ENCODE peak calls at places on chromosomes 2 and 18, in eight cellular contexts. One of them, this sample, is unnamed.

GRCh38 chr2:227474406-227474805 is 2.5 kb downstream of the AGFG1 start:
- DNase-seq in pancreas: no peak
- DNase-seq in heart left ventricle: no peak
- DNase-seq in HL-60: no peak
- DNase-seq in astrocyte: no peak
- DNase-seq in GM23338: no peak
- DNase-seq in A549: no peak
- DNase-seq in CD8-positive, alpha-beta T cell: no peak
- DNase-seq in this sample: no peak

GRCh38 chr2:191739194-191739593 is 61.3 kb downstream of the NABP1 start:
- DNase-seq in heart left ventricle: no peak
- DNase-seq in HL-60: no peak
- DNase-seq in GM23338: no peak
- DNase-seq in A549: no peak
- DNase-seq in astrocyte: no peak
- DNase-seq in pancreas: no peak
- DNase-seq in CD8-positive, alpha-beta T cell: no peak
- DNase-seq in this sample: no peak

GRCh38 chr18:59900222-59901128 is 679 bp downstream of the PMAIP1 start:
- DNase-seq in A549: peak; percentile 63
- DNase-seq in CD8-positive, alpha-beta T cell: peak; percentile 54
- DNase-seq in pancreas: peak; percentile 31
- DNase-seq in heart left ventricle: no peak
- DNase-seq in HL-60: no peak
- DNase-seq in GM23338: peak; percentile 85
- DNase-seq in astrocyte: peak; percentile 75
- DNase-seq in this sample: no peak

GRCh38 chr2:125721072-125721721 is 934.8 kb upstream of the GYPC start:
- DNase-seq in astrocyte: no peak
- DNase-seq in pancreas: no peak
- DNase-seq in GM23338: no peak
- DNase-seq in CD8-positive, alpha-beta T cell: no peak
- DNase-seq in HL-60: no peak
- DNase-seq in A549: no peak
- DNase-seq in heart left ventricle: no peak
- DNase-seq in this sample: no peak

GRCh38 chr2:100417745-100418090 is 250 bp upstream of the CHST10 start:
- DNase-seq in HL-60: no peak
- DNase-seq in heart left ventricle: no peak
- DNase-seq in astrocyte: no peak
- DNase-seq in A549: no peak
- DNase-seq in pancreas: no peak
- DNase-seq in CD8-positive, alpha-beta T cell: no peak
- DNase-seq in GM23338: no peak
- DNase-seq in this sample: peak; percentile 38

GRCh38 chr2:210899131-210899530 is 342.7 kb downstream of the CPS1 start:
- DNase-seq in GM23338: no peak
- DNase-seq in pancreas: no peak
- DNase-seq in HL-60: no peak
- DNase-seq in CD8-positive, alpha-beta T cell: no peak
- DNase-seq in A549: peak; percentile 1
- DNase-seq in heart left ventricle: no peak
- DNase-seq in astrocyte: peak; percentile 26
- DNase-seq in this sample: no peak

GRCh38 chr2:193943406-193943960 is 1713.5 kb upstream of the SLC39A10 start:
- DNase-seq in HL-60: no peak
- DNase-seq in pancreas: no peak
- DNase-seq in GM23338: no peak
- DNase-seq in heart left ventricle: no peak
- DNase-seq in A549: no peak
- DNase-seq in astrocyte: no peak
- DNase-seq in CD8-positive, alpha-beta T cell: no peak
- DNase-seq in this sample: no peak

GRCh38 chr2:9392895-9393757 is 30.2 kb downstream of the ITGB1BP1 start:
- DNase-seq in pancreas: no peak
- DNase-seq in heart left ventricle: peak; percentile 63
- DNase-seq in astrocyte: no peak
- DNase-seq in A549: no peak
- DNase-seq in HL-60: no peak
- DNase-seq in CD8-positive, alpha-beta T cell: no peak
- DNase-seq in GM23338: peak; percentile 45
- DNase-seq in this sample: peak; percentile 69

GRCh38 chr2:99598435-99598834 is 108.6 kb upstream of the REV1 start:
- DNase-seq in A549: no peak
- DNase-seq in heart left ventricle: no peak
- DNase-seq in pancreas: no peak
- DNase-seq in astrocyte: no peak
- DNase-seq in GM23338: peak; percentile 74
- DNase-seq in HL-60: no peak
- DNase-seq in CD8-positive, alpha-beta T cell: no peak
- DNase-seq in this sample: no peak

GRCh38 chr2:102224824-102225739 is 38.3 kb downstream of the IL1RL2 start:
- DNase-seq in pancreas: no peak
- DNase-seq in A549: peak; percentile 16
- DNase-seq in GM23338: no peak
- DNase-seq in CD8-positive, alpha-beta T cell: no peak
- DNase-seq in heart left ventricle: no peak
- DNase-seq in astrocyte: no peak
- DNase-seq in HL-60: no peak
- DNase-seq in this sample: no peak

GRCh38 chr2:201608021-201608420 is 35.3 kb downstream of the TMEM237 start:
- DNase-seq in CD8-positive, alpha-beta T cell: no peak
- DNase-seq in heart left ventricle: no peak
- DNase-seq in GM23338: no peak
- DNase-seq in astrocyte: no peak
- DNase-seq in pancreas: no peak
- DNase-seq in HL-60: no peak
- DNase-seq in A549: no peak
- DNase-seq in this sample: no peak

GRCh38 chr2:240820014-240820606 is at the start of gene KIF1A:
- DNase-seq in GM23338: peak; percentile 88
- DNase-seq in A549: no peak
- DNase-seq in astrocyte: no peak
- DNase-seq in HL-60: no peak
- DNase-seq in CD8-positive, alpha-beta T cell: no peak
- DNase-seq in pancreas: peak; percentile 75
- DNase-seq in heart left ventricle: peak; percentile 25
- DNase-seq in this sample: no peak

GRCh38 chr2:233817995-233818638 is 36.2 kb downstream of the HJURP start:
- DNase-seq in A549: no peak
- DNase-seq in HL-60: no peak
- DNase-seq in CD8-positive, alpha-beta T cell: no peak
- DNase-seq in pancreas: no peak
- DNase-seq in GM23338: no peak
- DNase-seq in astrocyte: no peak
- DNase-seq in heart left ventricle: no peak
- DNase-seq in this sample: no peak
- H3K4me3 ChIP-seq in A549: no peak overlapping the region
- H3K4me3 ChIP-seq in HL-60: no peak overlapping the region
- H3K4me3 ChIP-seq in CD8-positive, alpha-beta T cell: no peak overlapping the region
- H3K4me3 ChIP-seq in pancreas: no peak overlapping the region
- H3K4me3 ChIP-seq in GM23338: no peak overlapping the region
- H3K4me3 ChIP-seq in astrocyte: no peak overlapping the region
- H3K4me3 ChIP-seq in heart left ventricle: no peak overlapping the region
- H3K4me3 ChIP-seq in this sample: no peak overlapping the region

DNA sequence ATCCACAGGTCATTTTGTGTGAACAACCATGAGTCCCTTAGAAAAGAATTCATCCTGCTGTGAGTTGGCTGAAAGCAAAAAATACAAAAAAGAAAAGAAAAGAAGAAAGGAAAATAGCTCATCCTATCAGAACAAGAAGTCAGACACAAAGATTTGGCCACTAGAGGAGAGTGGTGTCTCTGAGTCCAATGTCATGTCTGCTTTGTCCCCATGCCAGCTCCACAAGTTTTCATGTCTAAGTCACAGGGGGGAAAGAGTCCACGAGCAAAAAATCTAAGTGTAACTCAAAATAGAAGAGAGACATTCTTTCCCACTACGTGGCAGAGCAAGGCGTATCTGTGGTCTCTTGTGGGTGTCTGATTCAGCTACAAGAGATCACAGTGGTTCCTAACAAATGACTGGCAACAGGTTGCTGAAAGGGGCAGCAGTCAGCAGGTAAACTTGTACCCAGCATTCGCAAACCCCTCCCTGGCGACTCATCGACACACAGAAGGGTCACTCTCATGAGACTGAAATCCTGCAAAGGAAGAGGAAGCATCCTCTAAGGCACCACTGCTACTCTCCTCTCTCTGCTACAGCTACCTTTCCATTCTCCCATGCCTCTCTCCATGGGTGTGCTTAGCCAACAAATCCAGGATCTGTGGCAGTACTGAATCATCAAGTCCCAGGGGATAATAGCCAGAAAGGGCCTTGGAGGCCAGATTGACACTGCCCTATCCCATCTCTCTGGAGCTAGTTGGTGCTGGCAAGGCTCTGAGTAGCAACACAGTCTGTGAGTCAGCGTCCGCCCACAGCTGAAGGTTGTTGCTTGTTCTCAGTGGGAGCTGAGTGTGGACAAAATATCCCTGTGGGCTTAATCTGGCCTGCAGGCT is 123.0 kb upstream of the SLC39A10 start:
- DNase-seq in HL-60: no peak
- DNase-seq in heart left ventricle: peak; percentile 55
- DNase-seq in astrocyte: peak; percentile 95
- DNase-seq in pancreas: no peak
- DNase-seq in GM23338: peak; percentile 11
- DNase-seq in CD8-positive, alpha-beta T cell: peak; percentile 55
- DNase-seq in A549: peak; percentile 82
- DNase-seq in this sample: peak; percentile 80
- TF ChIP-seq CTCF in HL-60: no peak
- TF ChIP-seq CTCF in heart left ventricle: no peak
- TF ChIP-seq CTCF in astrocyte: peak; percentile 33
- TF ChIP-seq CTCF in pancreas: no peak
- TF ChIP-seq CTCF in GM23338: no peak
- TF ChIP-seq CTCF in CD8-positive, alpha-beta T cell: no peak
- TF ChIP-seq CTCF in A549: peak; percentile 41
- TF ChIP-seq CTCF in this sample: no peak

DNA sequence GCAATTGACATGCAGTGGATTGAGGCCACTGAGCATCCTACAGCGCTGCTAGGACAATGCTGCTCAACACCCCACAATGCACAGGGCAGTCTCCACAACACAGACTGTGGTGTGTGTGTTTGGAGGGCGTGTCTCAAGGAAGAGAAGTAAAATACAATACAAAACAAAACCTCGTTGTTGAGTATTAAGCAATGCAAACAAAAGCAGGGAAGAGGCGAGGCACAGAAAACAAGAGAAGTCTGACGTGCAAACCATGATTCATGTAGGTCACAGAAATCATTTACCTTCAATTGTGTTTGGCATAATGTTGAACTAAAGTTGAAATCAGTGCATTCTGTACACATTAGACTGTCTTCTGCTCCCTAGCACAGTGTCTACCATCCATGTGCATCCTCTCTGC is 260.9 kb downstream of the PHLPP1 start:
- DNase-seq in GM23338: no peak
- DNase-seq in astrocyte: no peak
- DNase-seq in HL-60: no peak
- DNase-seq in heart left ventricle: no peak
- DNase-seq in A549: peak; percentile 75
- DNase-seq in pancreas: no peak
- DNase-seq in CD8-positive, alpha-beta T cell: no peak
- DNase-seq in this sample: no peak
- H3K27ac ChIP-seq in GM23338: no peak overlapping the region
- H3K27ac ChIP-seq in astrocyte: no peak overlapping the region
- H3K27ac ChIP-seq in HL-60: no peak overlapping the region
- H3K27ac ChIP-seq in heart left ventricle: no peak overlapping the region
- H3K27ac ChIP-seq in A549: peak overlapping the region; percentile 45
- H3K27ac ChIP-seq in pancreas: no peak overlapping the region
- H3K27ac ChIP-seq in CD8-positive, alpha-beta T cell: no peak overlapping the region
- H3K27ac ChIP-seq in this sample: no peak overlapping the region

GRCh38 chr2:207970138-207970824 is 55.0 kb downstream of the PLEKHM3 start:
- DNase-seq in GM23338: peak; percentile 67
- DNase-seq in pancreas: no peak
- DNase-seq in HL-60: no peak
- DNase-seq in astrocyte: no peak
- DNase-seq in A549: no peak
- DNase-seq in heart left ventricle: no peak
- DNase-seq in CD8-positive, alpha-beta T cell: no peak
- DNase-seq in this sample: no peak
- H3K4me3 ChIP-seq in GM23338: peak overlapping the region; percentile 37
- H3K4me3 ChIP-seq in pancreas: no peak overlapping the region
- H3K4me3 ChIP-seq in HL-60: no peak overlapping the region
- H3K4me3 ChIP-seq in astrocyte: no peak overlapping the region
- H3K4me3 ChIP-seq in A549: no peak overlapping the region
- H3K4me3 ChIP-seq in heart left ventricle: no peak overlapping the region
- H3K4me3 ChIP-seq in CD8-positive, alpha-beta T cell: no peak overlapping the region
- H3K4me3 ChIP-seq in this sample: no peak overlapping the region

GRCh38 chr2:235432741-235433520 is 60.9 kb upstream of the AGAP1 start:
- DNase-seq in CD8-positive, alpha-beta T cell: no peak
- DNase-seq in HL-60: no peak
- DNase-seq in GM23338: no peak
- DNase-seq in heart left ventricle: peak; percentile 42
- DNase-seq in A549: no peak
- DNase-seq in astrocyte: no peak
- DNase-seq in pancreas: no peak
- DNase-seq in this sample: no peak

GRCh38 chr2:235430366-235431083 is 63.3 kb upstream of the AGAP1 start:
- DNase-seq in CD8-positive, alpha-beta T cell: no peak
- DNase-seq in A549: no peak
- DNase-seq in pancreas: no peak
- DNase-seq in HL-60: no peak
- DNase-seq in GM23338: no peak
- DNase-seq in astrocyte: no peak
- DNase-seq in heart left ventricle: no peak
- DNase-seq in this sample: no peak

DNA sequence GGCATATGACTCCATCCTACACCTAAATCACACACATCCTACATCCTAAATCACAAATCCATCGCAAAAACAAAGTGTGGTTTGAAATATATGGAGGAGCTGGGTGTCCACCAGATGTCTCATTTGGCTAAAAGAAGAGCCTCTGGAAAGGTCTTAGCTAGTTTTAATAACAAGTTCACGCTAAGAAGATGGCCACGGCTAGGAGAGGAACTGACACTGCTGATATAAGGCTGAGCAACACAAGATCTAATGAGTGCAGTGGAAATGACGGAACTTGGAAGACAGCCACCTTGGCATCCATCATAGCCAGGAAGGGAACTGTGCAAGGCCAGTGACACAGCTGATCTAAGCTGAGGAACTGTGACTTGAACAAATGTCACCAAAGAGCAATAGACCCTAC is 60.0 kb upstream of the AGAP1 start:
- DNase-seq in heart left ventricle: peak; percentile 75
- DNase-seq in A549: peak; percentile 16
- DNase-seq in GM23338: no peak
- DNase-seq in pancreas: peak; percentile 68
- DNase-seq in HL-60: no peak
- DNase-seq in astrocyte: peak; percentile 14
- DNase-seq in CD8-positive, alpha-beta T cell: no peak
- DNase-seq in this sample: peak; percentile 88
- TF ChIP-seq CTCF in heart left ventricle: no peak
- TF ChIP-seq CTCF in A549: no peak
- TF ChIP-seq CTCF in GM23338: no peak
- TF ChIP-seq CTCF in pancreas: no peak
- TF ChIP-seq CTCF in HL-60: no peak
- TF ChIP-seq CTCF in astrocyte: no peak
- TF ChIP-seq CTCF in CD8-positive, alpha-beta T cell: no peak
- TF ChIP-seq CTCF in this sample: no peak